ENCODE peak calls at places on chromosomes 3 and 15, in five cellular contexts. W is brain microvascular endothelial cell, P is body of pancreas, Y is tibial artery, B is Karpas-422. L is an unnamed sample.

GRCh38 chr15:73628976-73629854 is 4.0 kb downstream of the NPTN start:
- DNase-seq in W (no peak), B (peak; percentile 54), P (no peak), Y (no peak), L (no peak)

GRCh38 chr15:99249270-99249817 is at the start of gene TTC23:
- DNase-seq in P (peak; percentile 53), W (peak; percentile 85), Y (no peak), B (peak; percentile 73), L (no peak)

GRCh38 chr3:42733501-42734262 is 31.1 kb upstream of the HHATL start:
- DNase-seq in W (no peak), P (no peak), B (no peak), Y (no peak), L (no peak)

GRCh38 chr15:81274932-81275341 is 49.0 kb downstream of the STARD5 start:
- DNase-seq in Y (peak; percentile 78), P (peak; percentile 73), B (peak; percentile 87), W (peak; percentile 57), L (peak; percentile 33)

GRCh38 chr3:67654832-67655152 is 380 bp upstream of the SUCLG2 start:
- DNase-seq in B (no peak), W (no peak), Y (no peak), P (no peak), L (no peak)

GRCh38 chr3:36823806-36824205 is 59.5 kb upstream of the DCLK3 start:
- DNase-seq in W (no peak), P (no peak), Y (no peak), B (no peak), L (no peak)

GRCh38 chr15:85792872-85793621 is 1.7 kb downstream of the KLHL25 start:
- DNase-seq in Y (no peak), P (no peak), B (no peak), W (no peak), L (no peak)

GRCh38 chr3:126613481-126614187 is 41.3 kb downstream of the TXNRD3 start:
- DNase-seq in W (no peak), Y (no peak), P (no peak), B (no peak), L (no peak)

GRCh38 chr15:71093089-71094024 is 21.9 kb upstream of the THSD4 start:
- DNase-seq in W (peak; percentile 84), Y (no peak), P (peak; percentile 58), B (no peak), L (no peak)

GRCh38 chr3:18649666-18650363 is 224.7 kb upstream of the SATB1 start:
- DNase-seq in B (no peak), P (no peak), Y (no peak), W (no peak), L (no peak)

GRCh38 chr3:13708301-13708700 is 159.4 kb downstream of the FBLN2 start:
- DNase-seq in W (no peak), Y (peak; percentile 24), P (no peak), B (no peak), L (peak; percentile 3)

GRCh38 chr3:41579861-41580260 is 380.6 kb downstream of the CTNNB1 start:
- DNase-seq in Y (no peak), P (no peak), B (no peak), W (no peak), L (no peak)

GRCh38 chr15:59203026-59203425 is 3.6 kb upstream of the LDHAL6B start:
- DNase-seq in W (no peak), Y (no peak), P (no peak), B (no peak), L (no peak)

GRCh38 chr3:157075693-157076420 is 84.1 kb downstream of the CCNL1 start:
- DNase-seq in P (no peak), Y (no peak), B (no peak), W (no peak), L (peak; percentile 35)

GRCh38 chr3:194219826-194220407 is 84.0 kb downstream of the HES1 start:
- DNase-seq in P (no peak), Y (no peak), W (no peak), B (no peak), L (no peak)

GRCh38 chr3:42539871-42540714 is 37.6 kb downstream of the VIPR1 start:
- DNase-seq in W (no peak), B (peak; percentile 84), P (peak; percentile 84), Y (no peak), L (no peak)

DNA sequence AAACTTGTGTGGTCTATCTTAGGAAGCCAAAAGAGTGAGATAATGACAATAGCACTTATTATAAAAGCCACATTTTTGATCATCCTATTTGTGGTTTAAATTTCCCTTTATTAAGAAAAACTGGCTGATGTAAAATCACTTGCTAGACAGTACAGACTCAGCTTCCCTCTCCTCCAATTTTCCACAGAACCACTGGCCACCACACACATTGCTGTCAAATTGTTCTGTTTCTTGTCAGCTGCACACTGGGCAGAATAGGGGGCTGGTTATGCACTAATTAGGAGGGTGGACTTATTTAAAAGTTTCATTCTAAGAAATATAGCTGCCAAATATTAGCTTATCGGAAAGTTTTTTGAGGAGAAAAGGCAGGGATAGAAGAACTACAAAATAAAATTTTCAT is 425.9 kb downstream of the EPHA3 start:
- DNase-seq in W (no peak), B (no peak), Y (no peak), P (no peak), L (no peak)
- H3K36me3 ChIP-seq in W (no peaks in the 10 kb centered on the region), B (no peaks in the 10 kb centered on the region), Y (no peaks in the 10 kb centered on the region), P (no peaks in the 10 kb centered on the region), L (no peaks in the 10 kb centered on the region)

GRCh38 chr15:28267727-28268126 is 54.3 kb downstream of the HERC2 start:
- DNase-seq in W (no peak), P (no peak), B (no peak), Y (no peak), L (no peak)
- H3K36me3 ChIP-seq in W (peaks cover 37% of the 10 kb centered on the region), P (peaks cover 40% of the 10 kb centered on the region), B (peaks cover 20% of the 10 kb centered on the region), Y (peaks cover 95% of the 10 kb centered on the region), L (peaks cover 82% of the 10 kb centered on the region)

GRCh38 chr3:2961576-2961975 is 148.6 kb downstream of the IL5RA start:
- DNase-seq in B (no peak), Y (no peak), P (no peak), W (no peak), L (no peak)

GRCh38 chr3:2957115-2957514 is 153.1 kb downstream of the IL5RA start:
- DNase-seq in Y (no peak), B (no peak), W (no peak), P (no peak), L (no peak)

GRCh38 chr3:2958553-2958952 is 151.6 kb downstream of the IL5RA start:
- DNase-seq in Y (no peak), B (no peak), W (no peak), P (no peak), L (no peak)
- H3K36me3 ChIP-seq in Y (no peaks in the 10 kb centered on the region), B (no peaks in the 10 kb centered on the region), W (no peaks in the 10 kb centered on the region), P (no peaks in the 10 kb centered on the region), L (no peaks in the 10 kb centered on the region)

DNA sequence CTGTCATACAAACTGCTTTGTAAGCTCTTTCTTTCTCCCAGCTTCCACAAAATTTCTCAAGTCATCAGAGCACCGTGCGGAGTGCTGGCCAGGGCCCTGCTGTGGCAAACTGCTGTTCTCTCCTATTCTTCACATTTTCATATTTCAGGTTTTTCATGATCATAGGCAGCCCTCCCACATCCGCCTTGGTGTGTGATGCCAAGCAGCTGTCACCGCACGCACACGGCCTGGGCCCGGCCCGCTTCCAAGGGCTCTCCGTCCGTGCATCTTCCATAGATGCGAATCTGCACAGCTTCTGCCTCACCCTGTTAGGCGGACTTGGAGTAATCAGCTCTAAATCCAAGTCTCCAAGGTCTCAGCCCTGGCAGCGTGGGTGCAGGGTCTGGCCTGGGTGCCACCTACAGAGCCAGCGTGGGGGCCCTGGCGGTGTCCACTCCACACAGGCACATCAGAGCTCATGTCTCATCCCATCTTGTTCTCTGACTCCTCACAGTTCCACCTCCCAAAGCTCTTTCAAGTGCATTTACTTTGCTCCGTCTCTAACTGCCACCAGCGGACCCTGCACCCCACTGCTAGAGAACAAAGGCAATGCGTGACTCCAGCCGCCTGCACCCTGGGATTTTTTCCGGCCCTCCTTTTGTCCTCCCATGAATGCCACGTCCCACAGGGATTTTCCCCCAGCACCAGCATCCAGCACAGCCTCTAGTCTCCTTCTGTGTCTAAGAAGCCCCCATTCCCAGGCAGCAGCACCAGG is 27.2 kb downstream of the CYFIP1 start:
- DNase-seq in Y (no peak), W (no peak), B (no peak), P (no peak), L (no peak)
- H3K36me3 ChIP-seq in Y (no peaks in the 10 kb centered on the region), W (no peaks in the 10 kb centered on the region), B (no peaks in the 10 kb centered on the region), P (no peaks in the 10 kb centered on the region), L (no peaks in the 10 kb centered on the region)

DNA sequence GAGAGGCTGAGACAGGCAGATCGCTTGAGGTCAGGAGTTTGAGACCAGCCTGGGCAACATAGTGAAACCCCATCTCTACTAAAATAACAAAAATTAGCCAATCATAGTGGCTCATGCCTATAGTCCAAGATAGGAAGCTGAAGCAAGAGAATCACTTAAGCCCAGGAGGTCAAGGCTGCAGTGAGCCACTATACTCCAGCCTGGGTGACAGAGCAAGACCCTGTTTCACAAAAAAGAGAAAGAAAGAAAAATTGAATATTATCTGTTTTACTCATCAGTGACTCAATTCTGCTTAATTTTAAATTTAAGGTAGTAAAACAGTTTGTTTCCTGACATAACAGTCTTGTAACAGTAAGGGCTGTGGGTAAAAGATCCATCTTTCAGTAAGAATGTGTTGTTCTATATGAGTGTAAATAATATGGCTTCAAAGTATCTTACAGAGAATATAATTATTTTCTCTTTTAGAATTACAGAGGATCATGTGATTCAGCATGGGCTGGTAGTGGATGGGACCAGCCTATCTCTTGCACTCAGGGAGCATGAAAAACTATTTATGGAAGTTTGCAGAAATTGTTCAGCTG is 85.8 kb downstream of the ATP11B start:
- DNase-seq in P (no peak), Y (no peak), B (no peak), W (no peak), L (no peak)
- H3K36me3 ChIP-seq in P (peaks cover 16% of the 10 kb centered on the region), Y (peaks cover 78% of the 10 kb centered on the region), B (peaks cover 61% of the 10 kb centered on the region), W (peaks cover 13% of the 10 kb centered on the region), L (no peaks in the 10 kb centered on the region)

GRCh38 chr3:3137526-3137925 is 10.8 kb downstream of the TRNT1 start:
- DNase-seq in B (no peak), P (no peak), Y (no peak), W (no peak), L (no peak)

GRCh38 chr3:3134750-3135448 is 8.2 kb downstream of the TRNT1 start:
- DNase-seq in B (no peak), Y (no peak), P (no peak), W (peak; percentile 36), L (no peak)

GRCh38 chr3:3127432-3128010 is 781 bp downstream of the TRNT1 start:
- DNase-seq in Y (no peak), P (no peak), W (no peak), B (peak; percentile 51), L (no peak)

GRCh38 chr3:3129579-3129978 is 2.8 kb downstream of the TRNT1 start:
- DNase-seq in Y (no peak), B (no peak), W (no peak), P (no peak), L (no peak)

DNA sequence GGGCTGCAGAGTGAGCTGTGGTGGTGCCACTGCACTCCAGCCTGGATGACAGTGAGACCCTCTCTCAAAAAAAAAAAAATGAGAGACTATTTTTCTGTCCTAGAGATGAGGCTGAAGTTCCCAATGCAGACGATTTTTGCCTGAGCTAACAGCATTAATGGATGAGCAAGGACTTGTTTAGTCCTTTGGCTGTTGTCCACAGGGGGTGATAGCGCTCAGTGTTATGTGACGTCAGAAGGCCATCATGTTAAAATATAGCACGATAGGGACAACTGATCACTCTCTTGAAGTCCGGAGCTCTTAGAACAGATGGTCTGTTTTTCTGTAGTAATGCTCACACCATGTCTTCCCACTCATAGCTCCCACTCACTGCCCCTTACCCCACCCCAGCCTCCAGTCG is 6.8 kb downstream of the TRNT1 start:
- DNase-seq in W (no peak), P (no peak), B (no peak), Y (no peak), L (no peak)
- H3K36me3 ChIP-seq in W (peaks cover 21% of the 10 kb centered on the region), P (no peaks in the 10 kb centered on the region), B (peaks cover 60% of the 10 kb centered on the region), Y (peaks cover 46% of the 10 kb centered on the region), L (peaks cover 28% of the 10 kb centered on the region)